ENCODE peak calls at places on chromosomes 6 and 20, in seven cellular contexts. J is Panc1; M is activated CD8-positive, alpha-beta memory T cell treated with anti-CD3 and anti-CD28 coated beads, Interleukin-2, amount 50 U/mL, for 48 hours; D is activated T-cell treated with anti-CD3 and anti-CD28 coated beads for 4 hours; N is nephron progenitor cell; P is EL; E is stimulated activated CD4-positive, alpha-beta T cell treated with anti-CD3 and anti-CD28 coated beads, TNF-alpha, amount 100 ng/mL, for 4 hours. A is an unnamed sample.

GRCh38 chr6:3282461-3283236 is 23.9 kb downstream of the PSMG4 start:
- DNase-seq in J (no peak), M (no peak), D (no peak), N (no peak), P (no peak), E (no peak), A (no peak)

GRCh38 chr6:41519748-41520699 is 26.2 kb upstream of the FOXP4 start:
- DNase-seq in J (no peak), M (no peak), D (no peak), N (no peak), P (no peak), E (no peak), A (no peak)

GRCh38 chr20:5354871-5355270 is 38.1 kb upstream of the PROKR2 start:
- DNase-seq in J (no peak), M (no peak), D (no peak), N (no peak), P (no peak), E (no peak), A (no peak)

GRCh38 chr6:133767571-133767970 is 121.3 kb upstream of the TCF21 start:
- DNase-seq in J (no peak), M (no peak), D (no peak), N (no peak), P (no peak), E (no peak), A (no peak)

GRCh38 chr20:11195169-11195568 is 521.4 kb upstream of the JAG1 start:
- DNase-seq in J (no peak), M (no peak), D (no peak), N (peak), P (no peak), E (no peak), A (no peak)

GRCh38 chr6:154491567-154492470 is 18.7 kb downstream of the CNKSR3 start:
- DNase-seq in J (no peak), M (no peak), D (no peak), N (no peak), P (peak), E (no peak), A (no peak)

GRCh38 chr6:107869871-107870270 is 45.8 kb upstream of the SCML4 start:
- DNase-seq in J (no peak), M (no peak), D (no peak), N (no peak), P (no peak), E (no peak), A (no peak)

GRCh38 chr6:351867-352289 is 39.7 kb upstream of the IRF4 start:
- DNase-seq in J (no peak), M (no peak), D (no peak), N (no peak), P (no peak), E (no peak), A (no peak)

GRCh38 chr20:4161447-4162251 is 146.3 kb upstream of the RNF24 start:
- DNase-seq in J (no peak), M (no peak), D (no peak), N (no peak), P (no peak), E (no peak), A (no peak)

GRCh38 chr6:33914519-33915120 is 110.8 kb upstream of the MLN start:
- DNase-seq in J (no peak), M (no peak), D (peak), N (no peak), P (no peak), E (no peak), A (peak)

GRCh38 chr20:3446779-3447178 is 24.0 kb upstream of the ATRN start:
- DNase-seq in J (no peak), M (no peak), D (no peak), N (no peak), P (no peak), E (no peak), A (no peak)

GRCh38 chr6:55182016-55182650 is 7.8 kb downstream of the HCRTR2 start:
- DNase-seq in J (no peak), M (no peak), D (no peak), N (no peak), P (no peak), E (no peak), A (no peak)

GRCh38 chr6:1227935-1228753 is 83.8 kb upstream of the FOXQ1 start:
- DNase-seq in J (no peak), M (no peak), D (no peak), N (no peak), P (no peak), E (no peak), A (no peak)

GRCh38 chr6:43621078-43621835 is 7.8 kb downstream of the GTPBP2 start:
- DNase-seq in J (no peak), M (no peak), D (no peak), N (no peak), P (no peak), E (no peak), A (no peak)

GRCh38 chr6:84055646-84056045 is 22.1 kb downstream of the MRAP2 start:
- DNase-seq in J (no peak), M (no peak), D (no peak), N (no peak), P (no peak), E (no peak), A (no peak)

GRCh38 chr20:50681359-50682064 is 9.8 kb downstream of the RIPOR3 start:
- DNase-seq in J (no peak), M (no peak), D (no peak), N (no peak), P (no peak), E (no peak), A (no peak)

GRCh38 chr6:139164001-139164400 is 29.1 kb downstream of the HECA start:
- DNase-seq in J (no peak), M (no peak), D (no peak), N (no peak), P (no peak), E (no peak), A (no peak)

GRCh38 chr6:3585320-3585935 is 128.6 kb upstream of the SLC22A23 start:
- DNase-seq in J (no peak), M (no peak), D (no peak), N (no peak), P (peak), E (no peak), A (no peak)

GRCh38 chr6:6734463-6735455 is 146.2 kb downstream of the LY86 start:
- DNase-seq in J (no peak), M (no peak), D (no peak), N (no peak), P (no peak), E (no peak), A (no peak)

GRCh38 chr20:20373046-20373706 is 5.3 kb downstream of the INSM1 start:
- DNase-seq in J (no peak), M (no peak), D (no peak), N (no peak), P (peak), E (no peak), A (no peak)

GRCh38 chr20:63947638-63948456 is 8.4 kb downstream of the UCKL1 start:
- DNase-seq in J (no peak), M (no peak), D (no peak), N (no peak), P (no peak), E (no peak), A (peak)